ENCODE peak calls at places on chromosomes 1 and 21, in five cellular contexts. L is GM20000; Y is activated CD8-positive, alpha-beta T cell treated with anti-CD3 and anti-CD28 coated beads for 36 hours; I is astrocyte; Z is IMR-90. J is an unnamed sample.
A peak's percentile ranks its signal among the peaks of the same experiment; 100 is the strongest.

GRCh38 chr1:199463521-199464127 is 563.9 kb upstream of the NR5A2 start:
- DNase-seq in L (peak; percentile 7), Y (peak; percentile 28), I (peak; percentile 59), Z (peak; percentile 82), J (peak; percentile 77)

GRCh38 chr1:30516505-30516858 is 206.9 kb downstream of the MATN1 start:
- DNase-seq in L (no peak), Y (no peak), I (no peak), Z (no peak), J (no peak)

GRCh38 chr21:39675595-39675994 is 62.9 kb downstream of the B3GALT5 start:
- DNase-seq in L (no peak), Y (no peak), I (no peak), Z (no peak), J (no peak)

GRCh38 chr21:45418301-45419071 is 13.5 kb downstream of the COL18A1 start:
- DNase-seq in L (no peak), Y (no peak), I (no peak), Z (no peak), J (no peak)

GRCh38 chr1:36847761-36848160 is 186.6 kb downstream of the GRIK3 start:
- DNase-seq in L (no peak), Y (no peak), I (no peak), Z (no peak), J (no peak)

GRCh38 chr1:23475134-23475628 is 8.8 kb downstream of the ASAP3 start:
- DNase-seq in L (no peak), Y (no peak), I (peak; percentile 95), Z (peak; percentile 98), J (no peak)

GRCh38 chr1:109901508-109902145 is 9.0 kb upstream of the CSF1 start:
- DNase-seq in L (no peak), Y (peak; percentile 58), I (no peak), Z (no peak), J (peak; percentile 58)

GRCh38 chr1:154574715-154575114 is 7.1 kb downstream of the CHRNB2 start:
- DNase-seq in L (no peak), Y (peak; percentile 27), I (no peak), Z (peak; percentile 49), J (no peak)

DNA sequence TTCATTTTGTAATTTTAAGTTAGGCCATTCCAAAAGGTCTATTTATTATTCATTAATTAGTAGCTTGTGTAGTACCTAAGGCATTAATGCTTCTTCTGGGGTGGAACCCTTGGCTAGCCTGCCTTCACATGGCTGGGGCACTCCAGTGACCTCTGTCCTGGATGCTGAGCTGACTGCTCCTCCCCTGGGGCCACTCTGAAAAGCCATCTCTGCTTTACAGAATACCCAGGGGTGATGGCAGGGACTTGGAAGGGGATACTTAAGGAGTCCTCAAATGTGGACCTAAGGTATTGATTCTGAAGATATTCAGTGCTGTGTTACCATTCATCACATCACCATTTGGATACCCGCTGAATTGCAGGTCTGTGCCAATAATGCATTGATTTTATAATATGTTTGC is 187.8 kb upstream of the COA6 start:
- DNase-seq in L (no peak), Y (no peak), I (no peak), Z (no peak), J (no peak)
- TF ChIP-seq CTCF in L (no peak), Y (no peak), I (no peak), Z (no peak), J (no peak)

GRCh38 chr1:59391216-59392179 is 94.6 kb downstream of the FGGY start:
- DNase-seq in L (peak; percentile 35), Y (no peak), I (no peak), Z (no peak), J (no peak)
- TF ChIP-seq CTCF in L (no peak), Y (no peak), I (no peak), Z (no peak), J (no peak)

GRCh38 chr1:21782868-21783678 is at the start of gene USP48:
- DNase-seq in L (peak; percentile 91), Y (peak; percentile 96), I (peak; percentile 94), Z (peak; percentile 97), J (peak; percentile 96)
- TF ChIP-seq CTCF in L (no peak), Y (no peak), I (no peak), Z (no peak), J (no peak)

GRCh38 chr1:96845464-96845863 is 123.9 kb downstream of the PTBP2 start:
- DNase-seq in L (peak; percentile 49), Y (peak; percentile 55), I (no peak), Z (no peak), J (peak; percentile 25)
- TF ChIP-seq CTCF in L (peak; percentile 55), Y (peak; percentile 67), I (peak; percentile 22), Z (peak; percentile 42), J (peak; percentile 17)

DNA sequence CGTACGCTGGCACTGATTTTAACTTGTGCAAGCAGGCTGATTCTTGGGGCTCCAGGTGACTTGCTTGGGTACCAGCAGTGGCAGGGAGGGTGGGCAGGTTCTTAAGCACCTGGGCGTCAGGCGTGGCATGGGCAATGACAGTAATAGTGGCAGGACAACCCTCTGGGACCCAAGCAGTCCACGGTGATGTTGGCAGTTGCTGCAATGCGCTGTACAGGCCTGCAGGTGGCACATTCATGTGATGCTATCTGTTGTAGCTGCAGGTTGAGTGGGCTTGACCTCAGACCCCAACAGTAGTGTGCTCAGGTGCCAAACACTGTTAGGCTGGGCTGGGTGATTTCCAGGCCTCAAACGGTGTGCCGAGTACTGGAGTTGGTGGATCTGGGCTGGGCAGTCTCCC is 10.2 kb upstream of the OR10J4 start:
- DNase-seq in L (no peak), Y (no peak), I (no peak), Z (no peak), J (no peak)
- TF ChIP-seq CTCF in L (no peak), Y (no peak), I (no peak), Z (peak; percentile 4), J (peak; percentile 23)

GRCh38 chr1:198290089-198290683 is 133.4 kb downstream of the NEK7 start:
- DNase-seq in L (no peak), Y (no peak), I (no peak), Z (no peak), J (no peak)
- TF ChIP-seq CTCF in L (no peak), Y (no peak), I (no peak), Z (no peak), J (no peak)

GRCh38 chr1:111516008-111516535 is 12.6 kb upstream of the ADORA3 start:
- DNase-seq in L (peak; percentile 68), Y (peak; percentile 82), I (peak; percentile 71), Z (peak; percentile 82), J (no peak)
- TF ChIP-seq CTCF in L (peak; percentile 21), Y (peak; percentile 71), I (peak; percentile 30), Z (peak; percentile 33), J (no peak)

J was measured in Calu3.